ENCODE peak calls at places on chromosomes 13 and 19, in ten cellular contexts. N is HuH-7.5; P is OCI-M1; T is ELR; F is omental fat pad; M is fibroblast of the aortic adventitia; S is activated CD4-positive, alpha-beta T cell treated with anti-CD3 and anti-CD28 coated beads, Interleukin-2, amount 10 ng/mL, durations not matched to agents 24 days and 14 days; A is stimulated activated CD8-positive, alpha-beta memory T cell treated with anti-CD3 and anti-CD28 coated beads, Interleukin-4, amount 100 ng/mL, for 4 hours; X is AG04449; U is T-helper 1 cell. G is an unnamed sample.

GRCh38 chr13:20553309-20553708 is 13.6 kb upstream of the IFT88 start:
- DNase-seq in X (no peak), F (no peak), A (no peak), T (no peak), M (peak; percentile 17), U (no peak), N (no peak), S (no peak), P (no peak), G (peak; percentile 20)

GRCh38 chr13:80823472-80823871 is 482.5 kb upstream of the SPRY2 start:
- DNase-seq in N (no peak), S (no peak), A (no peak), T (no peak), X (no peak), U (no peak), F (no peak), M (no peak), P (no peak), G (no peak)

GRCh38 chr19:43595605-43595998 is 332 bp downstream of the IRGQ start:
- DNase-seq in N (no peak), P (no peak), U (no peak), T (no peak), F (no peak), M (no peak), A (no peak), X (no peak), S (no peak), G (no peak)

GRCh38 chr19:52297601-52298358 is 811 bp downstream of the ZNF480 start:
- DNase-seq in U (no peak), S (no peak), T (no peak), F (no peak), X (no peak), A (no peak), N (no peak), M (no peak), P (peak; percentile 63), G (peak; percentile 5)

GRCh38 chr19:44972802-44973201 is 17.6 kb downstream of the CLPTM1 start:
- DNase-seq in M (no peak), X (no peak), N (no peak), F (no peak), A (no peak), U (no peak), T (no peak), P (no peak), S (no peak), G (no peak)

GRCh38 chr13:21014666-21015170 is 46.7 kb downstream of the LATS2 start:
- DNase-seq in N (no peak), T (peak; percentile 82), P (no peak), X (peak; percentile 21), F (no peak), S (no peak), A (no peak), M (peak; percentile 88), U (no peak), G (peak; percentile 84)

GRCh38 chr13:51814825-51815650 is 11.1 kb upstream of the DHRS12 start:
- DNase-seq in F (no peak), M (peak; percentile 69), P (peak; percentile 88), T (peak; percentile 71), U (peak; percentile 68), S (peak; percentile 94), N (peak; percentile 70), A (peak; percentile 58), X (no peak), G (peak; percentile 65)

GRCh38 chr19:39146091-39146490 is 20.5 kb downstream of the PAK4 start:
- DNase-seq in X (no peak), A (no peak), P (no peak), M (no peak), S (no peak), F (no peak), T (no peak), U (no peak), N (no peak), G (no peak)

GRCh38 chr13:57982782-57983181 is 351.2 kb downstream of the PCDH17 start:
- DNase-seq in T (no peak), X (no peak), N (no peak), S (no peak), P (no peak), M (no peak), F (no peak), U (no peak), A (no peak), G (no peak)

GRCh38 chr13:110382229-110382628 is 75.1 kb downstream of the COL4A2 start:
- DNase-seq in N (no peak), S (no peak), F (no peak), M (peak; percentile 59), U (no peak), T (peak; percentile 91), P (no peak), X (no peak), A (no peak), G (peak; percentile 64)

GRCh38 chr19:679418-680286 is 3.5 kb downstream of the FSTL3 start:
- DNase-seq in F (no peak), T (peak; percentile 80), M (peak; percentile 86), P (peak; percentile 32), S (peak; percentile 82), N (peak; percentile 81), A (no peak), U (peak; percentile 17), X (no peak), G (peak; percentile 70)

GRCh38 chr13:74132152-74132767 is 1.9 kb downstream of the KLF12 start:
- DNase-seq in N (no peak), P (no peak), A (no peak), S (peak; percentile 75), M (peak; percentile 67), X (no peak), U (peak; percentile 46), T (peak; percentile 32), F (no peak), G (no peak)

GRCh38 chr13:26585136-26585535 is 27.7 kb downstream of the WASF3 start:
- DNase-seq in M (peak; percentile 50), T (peak; percentile 58), U (no peak), P (no peak), S (no peak), N (no peak), F (no peak), X (no peak), A (no peak), G (no peak)

GRCh38 chr19:46753420-46754155 is 7.3 kb upstream of the STRN4 start:
- DNase-seq in X (no peak), T (peak; percentile 56), A (no peak), N (peak; percentile 77), M (no peak), U (peak; percentile 69), F (no peak), S (peak; percentile 92), P (peak; percentile 80), G (peak; percentile 52)

GRCh38 chr13:22061806-22062391 is 391.0 kb downstream of the FGF9 start:
- DNase-seq in N (no peak), A (no peak), U (peak; percentile 6), X (no peak), P (no peak), F (no peak), S (peak; percentile 77), M (no peak), T (no peak), G (no peak)

GRCh38 chr13:42865703-42866102 is 84.3 kb downstream of the FAM216B start:
- DNase-seq in A (no peak), N (no peak), M (peak; percentile 21), X (no peak), P (no peak), T (no peak), S (peak; percentile 49), U (no peak), F (no peak), G (peak; percentile 16)

GRCh38 chr19:1122972-1123363 is 19.2 kb downstream of the GPX4 start:
- DNase-seq in T (peak; percentile 91), N (peak; percentile 81), U (no peak), M (peak; percentile 64), S (peak; percentile 86), A (no peak), X (no peak), P (peak; percentile 51), F (peak; percentile 69), G (peak; percentile 83)

GRCh38 chr19:39265321-39265916 is 2.8 kb upstream of the IFNL2 start:
- DNase-seq in S (no peak), X (no peak), M (no peak), A (no peak), F (no peak), T (no peak), P (no peak), U (no peak), N (no peak), G (no peak)

GRCh38 chr19:4233282-4233853 is 4.0 kb downstream of the EBI3 start:
- DNase-seq in S (peak; percentile 92), X (no peak), F (peak; percentile 40), A (peak; percentile 21), P (peak; percentile 59), T (peak; percentile 48), U (peak; percentile 64), N (no peak), M (peak; percentile 33), G (peak; percentile 19)

G was measured in EH.